ENCODE peak calls at places on chromosomes 11 and 22, in six cellular contexts. One of them, this sample, is unnamed.

GRCh38 chr11:130979386-130979972 is 63.2 kb upstream of the SNX19 start:
- DNase-seq in esophagus muscularis mucosa: no peak
- DNase-seq in fibroblast of pulmonary artery: peak; percentile 61
- DNase-seq in myocyte: peak; percentile 29
- DNase-seq in MV-4-11: peak; percentile 0
- DNase-seq in amygdala: no peak
- DNase-seq in this sample: peak; percentile 17

GRCh38 chr11:94131363-94132115 is 2.9 kb downstream of the PANX1 start:
- DNase-seq in esophagus muscularis mucosa: no peak
- DNase-seq in fibroblast of pulmonary artery: peak; percentile 69
- DNase-seq in myocyte: no peak
- DNase-seq in MV-4-11: no peak
- DNase-seq in amygdala: no peak
- DNase-seq in this sample: peak; percentile 55

GRCh38 chr22:45381348-45381747 is 32.1 kb downstream of the SMC1B start:
- DNase-seq in esophagus muscularis mucosa: no peak
- DNase-seq in fibroblast of pulmonary artery: no peak
- DNase-seq in myocyte: no peak
- DNase-seq in MV-4-11: no peak
- DNase-seq in amygdala: no peak
- DNase-seq in this sample: no peak

GRCh38 chr11:69303427-69303826 is 9.5 kb downstream of the MYEOV start:
- DNase-seq in esophagus muscularis mucosa: no peak
- DNase-seq in fibroblast of pulmonary artery: no peak
- DNase-seq in myocyte: no peak
- DNase-seq in MV-4-11: no peak
- DNase-seq in amygdala: no peak
- DNase-seq in this sample: no peak

GRCh38 chr11:65906602-65907001 is 6.4 kb upstream of the FOSL1 start:
- DNase-seq in esophagus muscularis mucosa: no peak
- DNase-seq in fibroblast of pulmonary artery: no peak
- DNase-seq in myocyte: no peak
- DNase-seq in MV-4-11: peak; percentile 44
- DNase-seq in amygdala: no peak
- DNase-seq in this sample: no peak

GRCh38 chr11:3803726-3804510 is 4.4 kb upstream of the PGAP2 start:
- DNase-seq in esophagus muscularis mucosa: no peak
- DNase-seq in fibroblast of pulmonary artery: no peak
- DNase-seq in myocyte: no peak
- DNase-seq in MV-4-11: no peak
- DNase-seq in amygdala: no peak
- DNase-seq in this sample: no peak

GRCh38 chr11:12161603-12162350 is 51.4 kb downstream of the MICAL2 start:
- DNase-seq in esophagus muscularis mucosa: no peak
- DNase-seq in fibroblast of pulmonary artery: no peak
- DNase-seq in myocyte: no peak
- DNase-seq in MV-4-11: no peak
- DNase-seq in amygdala: no peak
- DNase-seq in this sample: no peak

GRCh38 chr11:30342736-30343166 is 19.8 kb downstream of the ARL14EP start:
- DNase-seq in esophagus muscularis mucosa: no peak
- DNase-seq in fibroblast of pulmonary artery: no peak
- DNase-seq in myocyte: peak; percentile 72
- DNase-seq in MV-4-11: peak; percentile 96
- DNase-seq in amygdala: no peak
- DNase-seq in this sample: no peak

GRCh38 chr11:86176165-86176884 is 68.2 kb upstream of the EED start:
- DNase-seq in esophagus muscularis mucosa: no peak
- DNase-seq in fibroblast of pulmonary artery: peak; percentile 62
- DNase-seq in myocyte: no peak
- DNase-seq in MV-4-11: peak; percentile 34
- DNase-seq in amygdala: no peak
- DNase-seq in this sample: no peak

GRCh38 chr22:49540571-49541450 is 286.9 kb downstream of the BRD1 start:
- DNase-seq in esophagus muscularis mucosa: no peak
- DNase-seq in fibroblast of pulmonary artery: no peak
- DNase-seq in myocyte: no peak
- DNase-seq in MV-4-11: no peak
- DNase-seq in amygdala: no peak
- DNase-seq in this sample: no peak

GRCh38 chr22:40239345-40239683 is 61.6 kb downstream of the TNRC6B start:
- DNase-seq in esophagus muscularis mucosa: no peak
- DNase-seq in fibroblast of pulmonary artery: no peak
- DNase-seq in myocyte: no peak
- DNase-seq in MV-4-11: no peak
- DNase-seq in amygdala: no peak
- DNase-seq in this sample: no peak

GRCh38 chr11:20089796-20090653 is 70.2 kb downstream of the DBX1 start:
- DNase-seq in esophagus muscularis mucosa: no peak
- DNase-seq in fibroblast of pulmonary artery: peak; percentile 45
- DNase-seq in myocyte: peak; percentile 59
- DNase-seq in MV-4-11: no peak
- DNase-seq in amygdala: no peak
- DNase-seq in this sample: peak; percentile 55

GRCh38 chr11:65426839-65427690 is 4.5 kb downstream of the NEAT1 start:
- DNase-seq in esophagus muscularis mucosa: no peak
- DNase-seq in fibroblast of pulmonary artery: peak; percentile 87
- DNase-seq in myocyte: peak; percentile 76
- DNase-seq in MV-4-11: no peak
- DNase-seq in amygdala: no peak
- DNase-seq in this sample: peak; percentile 66

GRCh38 chr11:63847363-63847762 is 8.5 kb downstream of the MARK2 start:
- DNase-seq in esophagus muscularis mucosa: no peak
- DNase-seq in fibroblast of pulmonary artery: no peak
- DNase-seq in myocyte: no peak
- DNase-seq in MV-4-11: no peak
- DNase-seq in amygdala: no peak
- DNase-seq in this sample: no peak